ENCODE peak calls at places on chromosomes 2 and 18, in seven cellular contexts. H is astrocyte; V is mammary epithelial cell; L is IMR-90; M is thoracic aorta; G is naive thymus-derived CD4-positive, alpha-beta T cell; J is iPS DF 6.9. R is an unnamed sample.

GRCh38 chr2:137950238-137950637 is 14.0 kb upstream of the HNMT start:
- DNase-seq in L (no peak), H (no peak), G (no peak), V (no peak), J (no peak), M (no peak), R (no peak)

GRCh38 chr18:55781481-55781957 is 193.5 kb upstream of the TCF4 start:
- DNase-seq in V (peak), M (no peak), L (peak), H (peak), G (no peak), J (peak), R (no peak)

GRCh38 chr2:215537621-215538020 is 101.8 kb upstream of the FN1 start:
- DNase-seq in L (peak), H (no peak), M (no peak), V (no peak), J (no peak), G (no peak), R (no peak)

GRCh38 chr2:187078297-187078696 is 229.3 kb upstream of the ZSWIM2 start:
- DNase-seq in J (no peak), H (peak), L (peak), G (no peak), M (no peak), V (peak), R (no peak)

GRCh38 chr2:205685314-205686230 is 3.3 kb downstream of the NRP2 start:
- DNase-seq in G (no peak), M (no peak), V (peak), H (peak), L (peak), J (no peak), R (peak)

GRCh38 chr18:63850010-63850409 is 37.5 kb upstream of the SERPINB2 start:
- DNase-seq in H (no peak), V (no peak), J (peak), L (peak), M (no peak), G (no peak), R (no peak)

GRCh38 chr18:6401687-6402086 is 13.0 kb downstream of the L3MBTL4 start:
- DNase-seq in H (no peak), V (no peak), M (no peak), J (no peak), G (no peak), L (no peak), R (no peak)

GRCh38 chr2:231152800-231153557 is 28.1 kb upstream of the HTR2B start:
- DNase-seq in G (no peak), L (peak), J (no peak), H (peak), M (no peak), V (no peak), R (no peak)

GRCh38 chr2:236521556-236521955 is 48.1 kb upstream of the ACKR3 start:
- DNase-seq in M (no peak), J (no peak), H (no peak), L (no peak), G (no peak), V (no peak), R (no peak)

DNA sequence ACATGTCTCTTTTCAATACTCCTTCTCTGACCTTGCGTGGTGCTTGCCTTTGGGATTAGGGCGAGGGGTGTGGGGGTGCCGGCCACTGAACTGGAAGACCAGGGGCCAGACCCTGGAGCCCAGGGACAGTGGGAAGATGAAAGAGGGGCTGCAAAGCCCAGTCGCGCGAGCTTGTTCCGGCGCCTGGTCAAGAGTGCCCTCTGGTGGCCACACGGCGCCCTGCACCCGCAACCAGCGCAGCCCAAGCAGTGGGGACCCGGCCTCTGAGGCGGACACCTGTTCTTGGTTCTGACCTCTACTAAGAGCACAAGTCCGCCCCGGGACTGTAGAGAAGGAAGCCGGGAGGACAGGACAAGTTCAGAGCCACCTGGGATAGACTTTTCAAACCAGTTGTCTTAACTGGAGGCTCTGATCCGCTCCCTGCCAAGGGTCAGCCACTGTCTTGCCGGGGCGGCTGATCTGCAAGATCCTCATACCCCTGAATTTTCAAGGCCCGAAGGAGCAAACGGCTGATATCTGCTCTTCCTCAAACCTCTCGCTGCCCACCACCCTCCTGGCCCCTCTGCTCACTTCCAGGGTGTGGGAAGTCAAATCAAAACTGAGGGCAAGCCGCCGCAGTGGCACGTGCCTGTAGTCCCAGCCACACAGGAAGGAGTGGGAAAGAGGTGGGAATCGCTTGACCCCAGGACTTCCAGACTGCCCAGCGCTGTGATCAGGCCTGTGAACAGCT is 14.9 kb upstream of the MSH6 start:
- DNase-seq in M (peak), H (no peak), G (peak), V (peak), L (peak), J (peak), R (peak)
- H3K27ac ChIP-seq in M (no peak), H (no peak), G (no peak), V (no peak), L (no peak), J (no peak), R (no peak)

DNA sequence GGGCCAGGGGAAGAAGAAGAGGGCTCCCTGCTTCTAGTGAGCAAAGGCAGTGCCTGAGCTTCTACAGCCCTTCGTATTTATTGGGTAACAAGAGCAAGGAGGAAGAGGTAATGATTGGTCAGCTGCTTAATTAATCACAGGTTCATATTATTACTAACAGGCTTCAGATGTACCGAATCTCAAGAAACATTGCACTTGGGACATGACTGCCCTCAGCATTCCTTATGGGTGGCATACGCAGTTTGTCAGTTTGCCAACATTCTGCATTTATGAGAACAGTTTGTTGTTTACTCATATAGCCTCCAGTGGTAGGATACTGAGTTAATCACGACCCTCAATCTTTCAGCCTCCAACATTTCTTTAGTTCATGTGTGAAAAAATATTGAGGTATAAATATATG is 84.5 kb downstream of the HIBCH start:
- DNase-seq in H (no peak), M (no peak), V (peak), G (no peak), L (no peak), J (no peak), R (peak)
- H3K27ac ChIP-seq in H (no peak), M (no peak), V (no peak), G (no peak), L (no peak), J (no peak), R (no peak)

GRCh38 chr2:127631184-127631996 is 14.6 kb upstream of the GPR17 start:
- DNase-seq in L (no peak), M (no peak), G (no peak), V (no peak), J (no peak), H (no peak), R (no peak)

GRCh38 chr2:127627740-127628571 is 18.0 kb upstream of the GPR17 start:
- DNase-seq in H (no peak), M (no peak), J (no peak), L (no peak), G (no peak), V (no peak), R (no peak)

GRCh38 chr2:127628767-127629614 is 17.0 kb upstream of the GPR17 start:
- DNase-seq in H (no peak), V (no peak), G (no peak), M (no peak), J (no peak), L (no peak), R (no peak)

GRCh38 chr2:127630409-127631183 is 15.4 kb upstream of the GPR17 start:
- DNase-seq in H (no peak), L (no peak), J (no peak), V (no peak), M (no peak), G (no peak), R (no peak)

DNA sequence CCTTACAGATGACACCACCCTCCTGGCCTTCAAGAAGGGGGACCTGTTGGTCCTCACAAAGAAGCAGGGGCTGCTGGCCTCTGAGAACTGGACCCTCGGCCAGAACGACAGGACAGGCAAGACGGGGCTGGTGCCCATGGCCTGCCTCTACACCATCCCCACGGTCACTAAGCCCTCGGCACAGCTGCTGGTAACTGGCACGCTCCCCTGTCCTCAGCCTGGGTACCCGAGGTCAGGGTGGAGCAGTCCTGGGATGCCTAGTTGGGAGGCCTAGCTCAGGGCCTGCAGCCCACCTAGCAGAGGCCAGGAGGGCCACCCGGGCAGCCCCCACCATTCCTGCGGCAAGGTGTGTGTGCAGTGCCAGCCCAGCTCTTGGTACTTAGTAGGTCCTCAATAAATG is 16.3 kb upstream of the GPR17 start:
- DNase-seq in L (no peak), G (no peak), J (no peak), M (no peak), V (no peak), H (no peak), R (no peak)
- H3K27ac ChIP-seq in L (no peak), G (no peak), J (no peak), M (no peak), V (no peak), H (no peak), R (no peak)

GRCh38 chr18:58995663-58996062 is 131.0 kb downstream of the ZNF532 start:
- DNase-seq in J (no peak), L (no peak), M (no peak), G (no peak), H (no peak), V (no peak), R (no peak)
- H3K27ac ChIP-seq in J (no peak), L (no peak), M (peak), G (no peak), H (peak), V (no peak), R (no peak)

GRCh38 chr2:64861338-64862000 is 127.7 kb upstream of the SLC1A4 start:
- DNase-seq in G (no peak), M (no peak), V (no peak), J (no peak), H (no peak), L (no peak), R (no peak)
- H3K27ac ChIP-seq in G (no peak), M (peak), V (no peak), J (no peak), H (no peak), L (no peak), R (no peak)

GRCh38 chr18:31399336-31400032 is 22.9 kb downstream of the DSG4 start:
- DNase-seq in H (peak), M (no peak), G (no peak), J (no peak), V (peak), L (no peak), R (peak)

GRCh38 chr18:31400191-31400590 is 23.6 kb downstream of the DSG4 start:
- DNase-seq in H (no peak), J (no peak), G (no peak), L (no peak), M (no peak), V (no peak), R (peak)

GRCh38 chr18:31398191-31398590 is 21.6 kb downstream of the DSG4 start:
- DNase-seq in H (peak), G (no peak), V (no peak), M (no peak), L (no peak), J (no peak), R (no peak)

GRCh38 chr18:31401156-31402025 is 24.8 kb downstream of the DSG4 start:
- DNase-seq in M (no peak), G (no peak), L (no peak), H (peak), V (no peak), J (no peak), R (peak)

DNA sequence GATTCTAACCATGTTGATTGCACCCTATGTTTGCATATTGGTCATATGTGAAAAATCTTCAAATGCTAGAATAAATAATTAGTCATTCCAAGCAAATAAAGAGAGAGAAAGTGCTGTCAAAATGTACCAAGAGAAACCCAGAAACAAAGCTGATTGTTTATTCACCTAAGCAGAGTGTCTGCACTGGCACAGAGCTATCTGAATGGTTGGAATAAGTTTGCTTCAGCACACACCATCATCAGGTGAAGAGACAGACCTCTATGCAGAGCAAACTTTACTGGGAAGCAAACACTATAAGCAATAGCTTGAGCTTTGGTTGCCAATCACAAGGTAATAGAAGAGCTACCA is 25.4 kb downstream of the DSG4 start:
- DNase-seq in J (no peak), M (no peak), G (no peak), L (no peak), H (no peak), V (no peak), R (no peak)
- H3K27ac ChIP-seq in J (no peak), M (no peak), G (no peak), L (no peak), H (no peak), V (no peak), R (no peak)

DNA sequence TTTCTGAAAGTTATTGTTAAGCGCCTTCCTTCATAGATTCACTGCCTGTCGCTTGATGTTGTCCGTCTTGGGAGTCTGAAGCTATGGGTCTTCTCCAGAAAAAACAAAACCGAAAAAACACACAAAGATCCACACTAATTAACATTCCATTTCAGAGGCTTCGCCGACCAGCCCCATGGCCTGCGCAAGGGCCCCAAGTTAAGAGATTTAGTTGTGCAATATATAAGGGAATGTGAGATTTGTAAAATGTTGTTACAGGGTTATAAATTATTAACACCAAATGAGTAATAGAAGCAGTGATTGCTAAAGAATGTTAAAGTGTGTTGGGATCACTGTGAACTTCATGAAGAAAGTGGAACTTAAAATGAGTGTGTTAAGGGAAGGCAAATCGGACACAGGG is 827 bp downstream of the CFAP221 start:
- DNase-seq in H (peak), G (no peak), M (no peak), J (no peak), V (no peak), L (no peak), R (peak)
- H3K27ac ChIP-seq in H (no peak), G (no peak), M (peak), J (no peak), V (no peak), L (no peak), R (peak)

R was measured in small intestine.